ENCODE peak calls at places on chromosomes 3 and 15, in eight cellular contexts. N, Y, D, W, V, M, F and P are unnamed samples.

GRCh38 chr3:17800232-17800631 is 57.8 kb upstream of the TBC1D5 start:
- DNase-seq in M (no peak), D (no peak), V (no peak), Y (no peak), W (no peak), F (no peak), N (no peak), P (no peak)

GRCh38 chr3:15728766-15729165 is 69.0 kb downstream of the ANKRD28 start:
- DNase-seq in V (no peak), W (no peak), F (no peak), Y (no peak), D (no peak), N (no peak), M (no peak), P (no peak)

GRCh38 chr3:151327571-151328198 is 1.7 kb downstream of the P2RY13 start:
- DNase-seq in W (no peak), N (no peak), D (peak), Y (no peak), V (no peak), F (no peak), M (no peak), P (no peak)

GRCh38 chr3:19543212-19543841 is 390.7 kb downstream of the EFHB start:
- DNase-seq in M (peak), Y (no peak), V (no peak), W (no peak), D (no peak), F (no peak), N (peak), P (no peak)

GRCh38 chr3:156264771-156265170 is 144.4 kb downstream of the KCNAB1 start:
- DNase-seq in N (no peak), W (no peak), Y (no peak), D (peak), F (peak), V (no peak), M (no peak), P (no peak)

GRCh38 chr3:131454501-131454900 is 48.3 kb downstream of the MRPL3 start:
- DNase-seq in N (no peak), Y (no peak), W (no peak), M (no peak), V (no peak), D (peak), F (no peak), P (no peak)

GRCh38 chr3:23915537-23916108 is 1.2 kb downstream of the NKIRAS1 start:
- DNase-seq in N (no peak), D (peak), Y (no peak), F (no peak), V (no peak), M (peak), W (no peak), P (no peak)

GRCh38 chr15:26983822-26984221 is 12.8 kb downstream of the GABRG3 start:
- DNase-seq in V (no peak), N (no peak), M (no peak), W (no peak), Y (no peak), D (no peak), F (no peak), P (no peak)

GRCh38 chr3:156675744-156676466 is 1.5 kb downstream of the TIPARP start:
- DNase-seq in W (no peak), D (peak), M (peak), Y (peak), V (peak), N (peak), F (peak), P (peak)

GRCh38 chr3:172129868-172130751 is 90.7 kb downstream of the FNDC3B start:
- DNase-seq in W (no peak), N (peak), M (no peak), F (peak), V (no peak), Y (no peak), D (peak), P (peak)